ENCODE peak calls at places on chromosomes 6 and 20, in nine cellular contexts. U, I, R, J, P, V, N, Y and Q are unnamed samples.

GRCh38 chr6:128337619-128338018 is 182.8 kb downstream of the PTPRK start:
- DNase-seq in V (no peak), J (no peak), U (no peak), Y (no peak), P (no peak), I (no peak), R (no peak), N (no peak), Q (no peak)

GRCh38 chr6:157946865-157947532 is 34.7 kb upstream of the SYNJ2 start:
- DNase-seq in P (peak; percentile 12), V (no peak), N (no peak), J (no peak), Y (no peak), U (peak; percentile 27), R (peak; percentile 34), I (no peak), Q (no peak)

GRCh38 chr6:18260448-18261106 is 3.8 kb downstream of the DEK start:
- DNase-seq in V (peak; percentile 62), R (peak; percentile 23), Y (peak; percentile 61), P (peak; percentile 29), U (peak; percentile 59), I (no peak), N (no peak), J (no peak), Q (no peak)

GRCh38 chr20:32737371-32738223 is 5.7 kb downstream of the COMMD7 start:
- DNase-seq in P (no peak), Y (no peak), N (no peak), I (no peak), V (no peak), R (no peak), U (no peak), J (no peak), Q (peak; percentile 34)

GRCh38 chr6:97923249-97923648 is 640.2 kb upstream of the MMS22L start:
- DNase-seq in I (no peak), U (no peak), Y (no peak), P (no peak), J (no peak), R (no peak), V (no peak), N (no peak), Q (no peak)

GRCh38 chr20:1893721-1894470 is 1.3 kb upstream of the SIRPA start:
- DNase-seq in Y (no peak), N (no peak), U (no peak), V (no peak), P (no peak), R (no peak), I (no peak), J (no peak), Q (no peak)

GRCh38 chr6:47512872-47513271 is 35.3 kb downstream of the CD2AP start:
- DNase-seq in J (no peak), N (no peak), Y (no peak), P (no peak), I (no peak), U (peak; percentile 20), V (no peak), R (no peak), Q (no peak)

GRCh38 chr6:31574106-31575061 is 981 bp upstream of the TNF start:
- DNase-seq in V (no peak), U (no peak), J (no peak), R (no peak), P (no peak), N (no peak), I (no peak), Y (peak; percentile 70), Q (no peak)

GRCh38 chr20:9417665-9418064 is 96.7 kb upstream of the LAMP5 start:
- DNase-seq in I (no peak), J (no peak), U (no peak), P (no peak), N (no peak), Y (no peak), V (no peak), R (no peak), Q (no peak)

GRCh38 chr20:31355981-31356380 is 12.4 kb upstream of the DEFB118 start:
- DNase-seq in N (no peak), P (no peak), Y (no peak), I (no peak), J (no peak), V (no peak), R (no peak), U (no peak), Q (no peak)

GRCh38 chr6:30885481-30885998 is 1.2 kb downstream of the DDR1 start:
- DNase-seq in V (no peak), I (no peak), P (no peak), N (no peak), J (no peak), U (no peak), Y (no peak), R (peak; percentile 16), Q (peak; percentile 72)

GRCh38 chr20:41038878-41039404 is 10.3 kb downstream of the TOP1 start:
- DNase-seq in N (no peak), J (no peak), U (no peak), P (no peak), I (no peak), R (peak; percentile 30), V (no peak), Y (no peak), Q (peak; percentile 93)
- H3K4me1 ChIP-seq in N (peaks cover 7% of the 10 kb centered on the region), J (peaks cover 16% of the 10 kb centered on the region), U (peaks cover 33% of the 10 kb centered on the region), P (peaks cover 17% of the 10 kb centered on the region), I (peaks cover 65% of the 10 kb centered on the region), R (no peaks in the 10 kb centered on the region), V (peaks cover 48% of the 10 kb centered on the region), Y (no peaks in the 10 kb centered on the region), Q (peaks cover 14% of the 10 kb centered on the region)

GRCh38 chr20:49766979-49767419 is 45.6 kb upstream of the SLC9A8 start:
- DNase-seq in V (no peak), I (no peak), R (peak; percentile 31), U (no peak), N (no peak), P (no peak), J (no peak), Y (no peak), Q (no peak)

GRCh38 chr20:49762940-49763766 is 49.5 kb upstream of the B4GALT5 start:
- DNase-seq in N (no peak), I (no peak), V (no peak), J (no peak), R (peak; percentile 93), Y (peak; percentile 84), U (no peak), P (no peak), Q (no peak)

GRCh38 chr20:49768204-49769124 is 44.2 kb upstream of the SLC9A8 start:
- DNase-seq in I (no peak), V (peak; percentile 69), U (no peak), R (peak; percentile 99), J (peak; percentile 79), Y (peak; percentile 74), P (peak; percentile 75), N (no peak), Q (peak; percentile 82)

GRCh38 chr20:49765413-49765736 is 47.3 kb upstream of the SLC9A8 start:
- DNase-seq in V (no peak), R (no peak), I (no peak), J (no peak), N (no peak), U (no peak), Y (no peak), P (no peak), Q (no peak)

DNA sequence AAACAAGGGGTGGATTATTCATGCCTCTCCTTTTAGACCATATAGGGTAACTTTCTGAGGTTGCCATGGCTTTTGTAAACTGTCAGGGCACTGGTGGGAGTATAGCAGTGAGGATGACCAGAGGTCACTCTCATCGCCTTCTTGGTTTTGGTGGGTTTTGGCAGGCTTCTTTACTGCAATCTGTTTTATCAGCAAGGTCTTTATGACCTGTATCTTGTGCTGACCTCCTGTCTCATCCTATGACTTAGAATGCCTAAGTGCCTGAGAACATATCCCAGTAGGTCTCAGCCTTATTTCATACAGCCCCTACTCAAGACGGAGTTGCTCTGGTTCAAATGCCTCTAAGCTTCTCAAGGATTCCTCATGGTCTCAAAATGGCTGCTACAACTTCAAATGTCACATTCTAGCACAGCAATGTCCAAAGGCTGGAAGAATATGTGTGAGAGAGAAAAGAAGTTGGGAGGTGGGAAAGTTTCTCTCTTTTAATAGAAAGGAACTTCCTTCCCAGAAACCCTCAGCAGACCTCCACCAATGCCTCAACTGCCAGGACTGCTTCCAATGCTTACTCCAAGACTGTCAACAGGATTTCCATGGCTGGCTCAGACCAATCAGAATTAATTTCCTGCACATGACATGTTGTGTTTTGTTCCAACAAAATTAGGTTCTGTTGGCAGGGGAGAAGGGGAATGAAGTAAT is 46.6 kb upstream of the SLC9A8 start:
- DNase-seq in N (no peak), U (no peak), J (no peak), V (no peak), R (no peak), I (no peak), P (no peak), Y (no peak), Q (no peak)
- H3K4me1 ChIP-seq in N (peaks cover 14% of the 10 kb centered on the region), U (no peaks in the 10 kb centered on the region), J (peaks cover 44% of the 10 kb centered on the region), V (peaks cover 28% of the 10 kb centered on the region), R (peaks cover 12% of the 10 kb centered on the region), I (peaks cover 26% of the 10 kb centered on the region), P (peaks cover 10% of the 10 kb centered on the region), Y (peaks cover 7% of the 10 kb centered on the region), Q (no peaks in the 10 kb centered on the region)

DNA sequence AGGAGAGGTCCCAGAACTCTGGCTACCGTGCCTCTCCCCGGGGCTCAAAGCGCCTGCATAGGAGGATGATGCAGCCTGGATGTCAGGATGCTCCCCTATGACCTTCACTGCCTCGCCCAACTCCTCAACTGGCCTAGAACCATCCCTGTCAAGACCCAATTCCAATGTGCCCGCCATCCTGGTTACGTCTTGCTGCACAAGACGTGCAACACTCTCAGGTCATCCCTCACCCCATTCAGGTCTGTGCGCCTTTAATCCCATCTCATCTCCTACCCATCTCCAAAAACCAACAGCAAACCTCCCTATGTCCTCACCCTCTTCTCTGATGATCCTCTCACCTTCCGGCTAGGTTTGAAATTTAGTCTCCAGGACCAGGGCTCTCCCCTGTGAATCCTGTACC is 3.5 kb downstream of the SFT2D1 start:
- DNase-seq in U (no peak), Y (no peak), R (no peak), I (no peak), V (no peak), N (no peak), J (no peak), P (no peak), Q (no peak)
- H3K4me1 ChIP-seq in U (peaks cover 32% of the 10 kb centered on the region), Y (no peaks in the 10 kb centered on the region), R (no peaks in the 10 kb centered on the region), I (peaks cover 56% of the 10 kb centered on the region), V (peaks cover 23% of the 10 kb centered on the region), N (peaks cover 25% of the 10 kb centered on the region), J (peaks cover 37% of the 10 kb centered on the region), P (peaks cover 9% of the 10 kb centered on the region), Q (peaks cover 8% of the 10 kb centered on the region)

GRCh38 chr6:121436966-121437756 is 1.7 kb downstream of the GJA1 start:
- DNase-seq in N (peak; percentile 50), Y (peak; percentile 80), I (no peak), P (peak; percentile 23), J (peak; percentile 76), R (peak; percentile 31), V (peak; percentile 72), U (no peak), Q (peak; percentile 22)

GRCh38 chr6:121437861-121438651 is 2.6 kb downstream of the GJA1 start:
- DNase-seq in J (no peak), I (no peak), P (no peak), N (peak; percentile 15), V (no peak), R (peak; percentile 80), Y (peak; percentile 92), U (no peak), Q (peak; percentile 8)

GRCh38 chr6:121434037-121434770 is 1.2 kb upstream of the GJA1 start:
- DNase-seq in J (no peak), I (no peak), N (no peak), R (no peak), P (no peak), U (no peak), V (no peak), Y (peak; percentile 78), Q (no peak)

GRCh38 chr6:121436172-121436965 is 923 bp downstream of the GJA1 start:
- DNase-seq in U (no peak), V (no peak), N (no peak), J (no peak), I (no peak), P (peak; percentile 22), R (peak; percentile 18), Y (no peak), Q (peak; percentile 15)

GRCh38 chr6:121435444-121436069 is at the start of gene GJA1:
- DNase-seq in U (no peak), Y (peak; percentile 87), V (no peak), I (no peak), P (peak; percentile 83), J (no peak), R (peak; percentile 43), N (no peak), Q (peak; percentile 56)
- H3K4me1 ChIP-seq in U (no peaks in the 10 kb centered on the region), Y (no peaks in the 10 kb centered on the region), V (no peaks in the 10 kb centered on the region), I (no peaks in the 10 kb centered on the region), P (peaks cover 5% of the 10 kb centered on the region), J (peaks cover 34% of the 10 kb centered on the region), R (no peaks in the 10 kb centered on the region), N (peaks cover 5% of the 10 kb centered on the region), Q (no peaks in the 10 kb centered on the region)